ENCODE peak calls at places on chromosome 4, in four cellular contexts. One of them, this sample, is unnamed.

GRCh38 chr4:82380344-82380743 is 6.6 kb upstream of the HNRNPD start:
- DNase-seq in progenitor cell of endocrine pancreas: no peak
- DNase-seq in neural crest cell: no peak
- DNase-seq in AG10803: no peak
- DNase-seq in this sample: no peak

GRCh38 chr4:7120341-7120740 is 52.5 kb upstream of the GRPEL1 start:
- DNase-seq in progenitor cell of endocrine pancreas: no peak
- DNase-seq in neural crest cell: no peak
- DNase-seq in AG10803: no peak
- DNase-seq in this sample: no peak

GRCh38 chr4:27148211-27148895 is 287.7 kb downstream of the STIM2 start:
- DNase-seq in progenitor cell of endocrine pancreas: no peak
- DNase-seq in neural crest cell: no peak
- DNase-seq in AG10803: no peak
- DNase-seq in this sample: no peak

GRCh38 chr4:108540536-108540935 is 79.8 kb upstream of the RPL34 start:
- DNase-seq in progenitor cell of endocrine pancreas: no peak
- DNase-seq in neural crest cell: no peak
- DNase-seq in AG10803: no peak
- DNase-seq in this sample: no peak

GRCh38 chr4:26028793-26029511 is 114.9 kb downstream of the SMIM20 start:
- DNase-seq in progenitor cell of endocrine pancreas: peak; percentile 85
- DNase-seq in neural crest cell: peak; percentile 76
- DNase-seq in AG10803: peak; percentile 65
- DNase-seq in this sample: peak; percentile 93

GRCh38 chr4:147924604-147925412 is 192.9 kb downstream of the ARHGAP10 start:
- DNase-seq in progenitor cell of endocrine pancreas: no peak
- DNase-seq in neural crest cell: peak; percentile 10
- DNase-seq in AG10803: peak; percentile 35
- DNase-seq in this sample: peak; percentile 27

GRCh38 chr4:82645868-82646267 is 84.1 kb upstream of the TMEM150C start:
- DNase-seq in progenitor cell of endocrine pancreas: no peak
- DNase-seq in neural crest cell: no peak
- DNase-seq in AG10803: no peak
- DNase-seq in this sample: no peak

GRCh38 chr4:1041147-1041935 is 29.9 kb downstream of the FGFRL1 start:
- DNase-seq in progenitor cell of endocrine pancreas: no peak
- DNase-seq in neural crest cell: no peak
- DNase-seq in AG10803: peak; percentile 32
- DNase-seq in this sample: no peak

GRCh38 chr4:144705861-144706590 is 60.1 kb downstream of the HHIP start:
- DNase-seq in progenitor cell of endocrine pancreas: no peak
- DNase-seq in neural crest cell: no peak
- DNase-seq in AG10803: no peak
- DNase-seq in this sample: no peak

GRCh38 chr4:71472946-71473345 is 134.1 kb downstream of the SLC4A4 start:
- DNase-seq in progenitor cell of endocrine pancreas: no peak
- DNase-seq in neural crest cell: no peak
- DNase-seq in AG10803: peak; percentile 88
- DNase-seq in this sample: no peak

GRCh38 chr4:16636911-16637630 is 261.4 kb downstream of the LDB2 start:
- DNase-seq in progenitor cell of endocrine pancreas: no peak
- DNase-seq in neural crest cell: no peak
- DNase-seq in AG10803: peak; percentile 58
- DNase-seq in this sample: no peak

GRCh38 chr4:47716017-47716416 is 121.8 kb downstream of the CORIN start:
- DNase-seq in progenitor cell of endocrine pancreas: no peak
- DNase-seq in neural crest cell: no peak
- DNase-seq in AG10803: no peak
- DNase-seq in this sample: no peak

GRCh38 chr4:113256946-113257345 is 207.5 kb downstream of the ANK2 start:
- DNase-seq in progenitor cell of endocrine pancreas: no peak
- DNase-seq in neural crest cell: no peak
- DNase-seq in AG10803: peak; percentile 92
- DNase-seq in this sample: no peak

GRCh38 chr4:113958766-113959540 is 20.5 kb downstream of the ARSJ start:
- DNase-seq in progenitor cell of endocrine pancreas: no peak
- DNase-seq in neural crest cell: no peak
- DNase-seq in AG10803: peak; percentile 96
- DNase-seq in this sample: no peak

GRCh38 chr4:113747949-113748348 is 13.6 kb downstream of the CAMK2D start:
- DNase-seq in progenitor cell of endocrine pancreas: no peak
- DNase-seq in neural crest cell: no peak
- DNase-seq in AG10803: no peak
- DNase-seq in this sample: no peak

GRCh38 chr4:166481014-166481507 is 608.0 kb downstream of the TLL1 start:
- DNase-seq in progenitor cell of endocrine pancreas: no peak
- DNase-seq in neural crest cell: no peak
- DNase-seq in AG10803: no peak
- DNase-seq in this sample: no peak

GRCh38 chr4:891747-892146 is 40.4 kb downstream of the GAK start:
- DNase-seq in progenitor cell of endocrine pancreas: no peak
- DNase-seq in neural crest cell: peak; percentile 23
- DNase-seq in AG10803: no peak
- DNase-seq in this sample: peak; percentile 76

GRCh38 chr4:107419052-107419451 is 301.0 kb downstream of the PAPSS1 start:
- DNase-seq in progenitor cell of endocrine pancreas: no peak
- DNase-seq in neural crest cell: no peak
- DNase-seq in AG10803: no peak
- DNase-seq in this sample: no peak

GRCh38 chr4:8152865-8153257 is 5.8 kb downstream of the ABLIM2 start:
- DNase-seq in progenitor cell of endocrine pancreas: no peak
- DNase-seq in neural crest cell: no peak
- DNase-seq in AG10803: no peak
- DNase-seq in this sample: no peak

GRCh38 chr4:87979810-87980209 is 4.3 kb downstream of the SPP1 start:
- DNase-seq in progenitor cell of endocrine pancreas: no peak
- DNase-seq in neural crest cell: no peak
- DNase-seq in AG10803: no peak
- DNase-seq in this sample: no peak

GRCh38 chr4:37765741-37766140 is 60.7 kb upstream of the PGM2 start:
- DNase-seq in progenitor cell of endocrine pancreas: no peak
- DNase-seq in neural crest cell: no peak
- DNase-seq in AG10803: no peak
- DNase-seq in this sample: no peak

GRCh38 chr4:81606166-81606565 is 134.5 kb upstream of the RASGEF1B start:
- DNase-seq in progenitor cell of endocrine pancreas: no peak
- DNase-seq in neural crest cell: no peak
- DNase-seq in AG10803: no peak
- DNase-seq in this sample: no peak

GRCh38 chr4:139934336-139934735 is 219.6 kb downstream of the MAML3 start:
- DNase-seq in progenitor cell of endocrine pancreas: no peak
- DNase-seq in neural crest cell: no peak
- DNase-seq in AG10803: peak; percentile 62
- DNase-seq in this sample: peak; percentile 62

GRCh38 chr4:147546341-147546740 is 65.4 kb downstream of the EDNRA start:
- DNase-seq in progenitor cell of endocrine pancreas: no peak
- DNase-seq in neural crest cell: no peak
- DNase-seq in AG10803: peak; percentile 84
- DNase-seq in this sample: no peak

GRCh38 chr4:174154455-174154854 is 129.0 kb downstream of the FBXO8 start:
- DNase-seq in progenitor cell of endocrine pancreas: no peak
- DNase-seq in neural crest cell: no peak
- DNase-seq in AG10803: peak; percentile 42
- DNase-seq in this sample: no peak

GRCh38 chr4:51960486-51960885 is 59.7 kb downstream of the LRRC66 start:
- DNase-seq in progenitor cell of endocrine pancreas: no peak
- DNase-seq in neural crest cell: no peak
- DNase-seq in AG10803: no peak
- DNase-seq in this sample: no peak
- TF ChIP-seq CTCF in progenitor cell of endocrine pancreas: no peak
- TF ChIP-seq CTCF in neural crest cell: no peak
- TF ChIP-seq CTCF in AG10803: no peak
- TF ChIP-seq CTCF in this sample: no peak

GRCh38 chr4:163111588-163111987 is 55.1 kb downstream of the NAF1 start:
- DNase-seq in progenitor cell of endocrine pancreas: no peak
- DNase-seq in neural crest cell: no peak
- DNase-seq in AG10803: no peak
- DNase-seq in this sample: no peak

GRCh38 chr4:163110442-163110841 is 56.2 kb downstream of the NAF1 start:
- DNase-seq in progenitor cell of endocrine pancreas: no peak
- DNase-seq in neural crest cell: no peak
- DNase-seq in AG10803: no peak
- DNase-seq in this sample: no peak

GRCh38 chr4:163109967-163110366 is 56.7 kb downstream of the NAF1 start:
- DNase-seq in progenitor cell of endocrine pancreas: no peak
- DNase-seq in neural crest cell: no peak
- DNase-seq in AG10803: no peak
- DNase-seq in this sample: no peak

GRCh38 chr4:163108614-163109013 is 58.1 kb downstream of the NAF1 start:
- DNase-seq in progenitor cell of endocrine pancreas: no peak
- DNase-seq in neural crest cell: no peak
- DNase-seq in AG10803: no peak
- DNase-seq in this sample: no peak

DNA sequence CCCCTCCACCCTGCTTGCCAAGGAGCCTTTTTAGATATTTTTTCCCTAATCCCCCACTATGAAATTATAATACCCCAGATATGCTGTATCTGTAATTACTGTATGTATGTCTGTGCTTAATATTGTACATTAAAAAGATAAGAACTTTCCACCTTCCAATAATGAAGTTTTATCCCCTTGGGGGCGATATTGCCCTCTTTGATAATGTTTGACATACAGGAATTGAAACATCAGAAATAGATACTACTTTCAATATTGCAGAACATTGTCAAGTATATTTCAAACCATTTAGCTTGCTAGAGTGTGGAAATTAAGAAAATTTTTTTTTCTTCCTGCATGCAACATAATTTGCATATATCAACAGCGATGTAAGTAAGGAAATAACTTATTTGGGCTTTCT is 58.9 kb downstream of the NAF1 start:
- DNase-seq in progenitor cell of endocrine pancreas: no peak
- DNase-seq in neural crest cell: no peak
- DNase-seq in AG10803: peak; percentile 8
- DNase-seq in this sample: no peak
- TF ChIP-seq CTCF in progenitor cell of endocrine pancreas: peak; percentile 28
- TF ChIP-seq CTCF in neural crest cell: no peak
- TF ChIP-seq CTCF in AG10803: peak; percentile 23
- TF ChIP-seq CTCF in this sample: no peak

GRCh38 chr4:133068083-133068482 is 81.0 kb upstream of the PCDH10 start:
- DNase-seq in progenitor cell of endocrine pancreas: no peak
- DNase-seq in neural crest cell: no peak
- DNase-seq in AG10803: no peak
- DNase-seq in this sample: no peak
- TF ChIP-seq CTCF in progenitor cell of endocrine pancreas: no peak
- TF ChIP-seq CTCF in neural crest cell: no peak
- TF ChIP-seq CTCF in AG10803: no peak
- TF ChIP-seq CTCF in this sample: no peak

GRCh38 chr4:186236126-186236525 is 8.8 kb downstream of the KLKB1 start:
- DNase-seq in progenitor cell of endocrine pancreas: no peak
- DNase-seq in neural crest cell: no peak
- DNase-seq in AG10803: no peak
- DNase-seq in this sample: no peak

GRCh38 chr4:186228514-186228894 is 1.2 kb downstream of the KLKB1 start:
- DNase-seq in progenitor cell of endocrine pancreas: no peak
- DNase-seq in neural crest cell: no peak
- DNase-seq in AG10803: no peak
- DNase-seq in this sample: no peak

DNA sequence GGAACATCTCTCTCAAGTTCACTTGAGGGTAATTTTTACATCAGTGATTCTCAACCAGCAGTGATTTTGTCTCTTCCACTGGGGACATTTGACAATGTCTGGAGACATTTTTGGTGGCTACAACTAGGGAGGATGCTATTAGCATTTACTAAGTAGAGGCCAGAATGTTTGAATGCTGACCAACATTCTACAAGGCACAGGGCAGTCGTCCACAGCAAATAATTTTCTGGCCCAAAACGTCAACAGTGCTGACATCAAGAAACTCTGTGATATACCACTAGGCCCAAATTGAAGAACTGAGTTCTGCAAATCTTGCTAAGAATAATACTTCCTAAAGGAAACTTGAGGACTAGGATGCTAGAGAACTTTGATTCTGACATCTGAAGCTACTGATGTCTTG is 7.1 kb downstream of the KLKB1 start:
- DNase-seq in progenitor cell of endocrine pancreas: no peak
- DNase-seq in neural crest cell: no peak
- DNase-seq in AG10803: no peak
- DNase-seq in this sample: no peak
- TF ChIP-seq CTCF in progenitor cell of endocrine pancreas: no peak
- TF ChIP-seq CTCF in neural crest cell: no peak
- TF ChIP-seq CTCF in AG10803: no peak
- TF ChIP-seq CTCF in this sample: no peak

GRCh38 chr4:2910409-2910808 is 52.8 kb downstream of the NOP14 start:
- DNase-seq in progenitor cell of endocrine pancreas: no peak
- DNase-seq in neural crest cell: no peak
- DNase-seq in AG10803: no peak
- DNase-seq in this sample: no peak

GRCh38 chr4:2908686-2909085 is 54.5 kb downstream of the NOP14 start:
- DNase-seq in progenitor cell of endocrine pancreas: no peak
- DNase-seq in neural crest cell: no peak
- DNase-seq in AG10803: no peak
- DNase-seq in this sample: no peak

GRCh38 chr4:2911868-2912267 is 51.3 kb downstream of the NOP14 start:
- DNase-seq in progenitor cell of endocrine pancreas: no peak
- DNase-seq in neural crest cell: no peak
- DNase-seq in AG10803: no peak
- DNase-seq in this sample: no peak

GRCh38 chr4:2907706-2908293 is 55.4 kb downstream of the NOP14 start:
- DNase-seq in progenitor cell of endocrine pancreas: peak; percentile 50
- DNase-seq in neural crest cell: no peak
- DNase-seq in AG10803: no peak
- DNase-seq in this sample: no peak

GRCh38 chr4:2909583-2909982 is 53.6 kb downstream of the NOP14 start:
- DNase-seq in progenitor cell of endocrine pancreas: no peak
- DNase-seq in neural crest cell: no peak
- DNase-seq in AG10803: no peak
- DNase-seq in this sample: no peak
- TF ChIP-seq CTCF in progenitor cell of endocrine pancreas: no peak
- TF ChIP-seq CTCF in neural crest cell: peak; percentile 19
- TF ChIP-seq CTCF in AG10803: no peak
- TF ChIP-seq CTCF in this sample: no peak

DNA sequence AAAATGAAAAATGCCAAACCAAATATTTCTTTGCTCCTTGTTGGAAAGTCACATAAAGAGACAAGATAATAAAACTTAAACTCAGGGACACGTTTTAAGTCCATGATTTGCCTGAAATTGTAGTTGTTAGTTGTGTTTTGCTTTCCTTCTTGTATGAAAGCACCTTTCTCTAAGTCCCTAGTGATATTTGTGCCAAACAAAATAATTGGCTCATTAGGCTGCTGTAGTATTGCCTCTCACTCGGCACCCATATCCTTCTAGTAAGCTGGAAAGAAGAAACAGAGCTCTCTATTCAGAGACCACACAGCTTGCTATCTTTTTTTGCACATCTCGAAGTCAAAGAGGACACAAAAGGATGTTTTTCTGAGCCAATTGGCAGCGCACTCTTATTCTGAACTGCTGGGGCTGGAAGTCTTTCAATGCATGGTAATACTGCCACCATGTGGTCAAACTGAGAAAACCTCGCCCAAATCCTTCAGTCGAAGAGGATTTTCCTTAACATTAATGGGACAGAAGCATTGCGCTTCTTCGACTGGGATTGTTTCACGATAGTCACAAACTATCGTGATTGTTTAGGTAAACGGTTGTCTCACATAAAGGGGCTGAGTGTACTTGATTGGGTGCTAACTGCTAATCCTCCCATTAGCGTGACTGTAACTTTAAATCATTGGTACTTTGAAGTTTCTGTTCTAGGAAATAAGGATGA is 571.9 kb upstream of the LCORL start:
- DNase-seq in progenitor cell of endocrine pancreas: peak; percentile 39
- DNase-seq in neural crest cell: peak; percentile 50
- DNase-seq in AG10803: peak; percentile 73
- DNase-seq in this sample: peak; percentile 43
- TF ChIP-seq CTCF in progenitor cell of endocrine pancreas: peak; percentile 85
- TF ChIP-seq CTCF in neural crest cell: peak; percentile 89
- TF ChIP-seq CTCF in AG10803: peak; percentile 84
- TF ChIP-seq CTCF in this sample: peak; percentile 89